ENCODE peak calls at places on chromosomes 12 and 14, in ten cellular contexts. F, U, Z, C, X, B, W, J, O and Y are unnamed samples.

GRCh38 chr12:32039341-32039740 is 67.3 kb upstream of the BICD1 start:
- DNase-seq in F (no peak), U (no peak), Z (no peak), C (no peak), X (no peak), B (peak), W (no peak), J (no peak), O (peak), Y (no peak)

GRCh38 chr14:49769171-49769570 is 1.2 kb downstream of the KLHDC2 start:
- DNase-seq in F (no peak), U (no peak), Z (no peak), C (peak), X (no peak), B (peak), W (no peak), J (no peak), O (no peak), Y (no peak)

GRCh38 chr14:91114079-91115065 is 499 bp downstream of the DGLUCY start:
- DNase-seq in F (no peak), U (no peak), Z (peak), C (peak), X (peak), B (peak), W (peak), J (no peak), O (peak), Y (peak)

GRCh38 chr12:6332459-6332858 is 9.4 kb downstream of the TNFRSF1A start:
- DNase-seq in F (no peak), U (no peak), Z (no peak), C (no peak), X (no peak), B (peak), W (no peak), J (no peak), O (no peak), Y (no peak)

GRCh38 chr12:79020106-79020505 is 155.5 kb downstream of the SYT1 start:
- DNase-seq in F (no peak), U (no peak), Z (no peak), C (no peak), X (no peak), B (peak), W (no peak), J (no peak), O (no peak), Y (no peak)

GRCh38 chr12:52721838-52722470 is 18.6 kb upstream of the KRT77 start:
- DNase-seq in F (no peak), U (no peak), Z (no peak), C (no peak), X (no peak), B (no peak), W (no peak), J (no peak), O (no peak), Y (no peak)

GRCh38 chr14:52079239-52079956 is 10.5 kb upstream of the NID2 start:
- DNase-seq in F (peak), U (no peak), Z (no peak), C (no peak), X (no peak), B (peak), W (no peak), J (no peak), O (no peak), Y (no peak)

GRCh38 chr12:56321027-56321426 is 5.2 kb upstream of the CNPY2 start:
- DNase-seq in F (no peak), U (no peak), Z (no peak), C (no peak), X (no peak), B (peak), W (no peak), J (no peak), O (no peak), Y (no peak)

GRCh38 chr12:68349921-68350606 is 17.9 kb upstream of the MDM1 start:
- DNase-seq in F (no peak), U (no peak), Z (no peak), C (no peak), X (no peak), B (no peak), W (no peak), J (no peak), O (no peak), Y (no peak)

GRCh38 chr14:105850853-105851581 is 324.6 kb downstream of the TMEM121 start:
- DNase-seq in F (no peak), U (no peak), Z (peak), C (no peak), X (no peak), B (no peak), W (no peak), J (no peak), O (peak), Y (no peak)

GRCh38 chr12:99706736-99707473 is 59.4 kb downstream of the GARIN6 start:
- DNase-seq in F (no peak), U (no peak), Z (no peak), C (no peak), X (no peak), B (no peak), W (no peak), J (no peak), O (no peak), Y (no peak)

GRCh38 chr12:229441-230191 is 15.7 kb upstream of the SLC6A12 start:
- DNase-seq in F (no peak), U (no peak), Z (no peak), C (no peak), X (no peak), B (no peak), W (no peak), J (peak), O (no peak), Y (no peak)

GRCh38 chr14:59268858-59269257 is 80.4 kb downstream of the DAAM1 start:
- DNase-seq in F (no peak), U (no peak), Z (no peak), C (no peak), X (no peak), B (peak), W (no peak), J (no peak), O (no peak), Y (no peak)

GRCh38 chr14:77000340-77001235 is 27.9 kb downstream of the IRF2BPL start:
- DNase-seq in F (no peak), U (peak), Z (no peak), C (no peak), X (no peak), B (peak), W (no peak), J (no peak), O (peak), Y (peak)

GRCh38 chr12:131455581-131456110 is 255.2 kb upstream of the SFSWAP start:
- DNase-seq in F (no peak), U (no peak), Z (no peak), C (no peak), X (no peak), B (no peak), W (no peak), J (no peak), O (no peak), Y (no peak)

GRCh38 chr14:24261256-24261968 is 1.6 kb downstream of the TGM1 start:
- DNase-seq in F (no peak), U (no peak), Z (no peak), C (no peak), X (no peak), B (no peak), W (no peak), J (no peak), O (no peak), Y (no peak)

GRCh38 chr14:24264298-24264697 is 1.3 kb upstream of the TGM1 start:
- DNase-seq in F (no peak), U (no peak), Z (no peak), C (no peak), X (no peak), B (no peak), W (no peak), J (no peak), O (no peak), Y (no peak)

GRCh38 chr14:24261969-24262327 is 1.0 kb downstream of the TGM1 start:
- DNase-seq in F (no peak), U (no peak), Z (no peak), C (no peak), X (no peak), B (no peak), W (no peak), J (no peak), O (no peak), Y (no peak)

GRCh38 chr14:24263848-24264247 is 871 bp upstream of the TGM1 start:
- DNase-seq in F (no peak), U (no peak), Z (no peak), C (no peak), X (no peak), B (no peak), W (no peak), J (no peak), O (no peak), Y (no peak)

GRCh38 chr14:24262821-24263733 is at the start of gene TGM1:
- DNase-seq in F (no peak), U (no peak), Z (no peak), C (no peak), X (no peak), B (no peak), W (no peak), J (no peak), O (no peak), Y (no peak)
- TF ChIP-seq POLR2A in F (no peak), U (no peak), Z (no peak), C (no peak), X (no peak), B (no peak), W (no peak), J (no peak), O (no peak), Y (no peak)

GRCh38 chr12:19273482-19274330 is 144.2 kb downstream of the PLEKHA5 start:
- DNase-seq in F (no peak), U (peak), Z (peak), C (peak), X (peak), B (peak), W (peak), J (no peak), O (peak), Y (no peak)
- H3K4me3 ChIP-seq in F (no peak), U (no peak), Z (no peak), C (no peak), X (peak), B (no peak), W (no peak), J (no peak), O (no peak), Y (no peak)

DNA sequence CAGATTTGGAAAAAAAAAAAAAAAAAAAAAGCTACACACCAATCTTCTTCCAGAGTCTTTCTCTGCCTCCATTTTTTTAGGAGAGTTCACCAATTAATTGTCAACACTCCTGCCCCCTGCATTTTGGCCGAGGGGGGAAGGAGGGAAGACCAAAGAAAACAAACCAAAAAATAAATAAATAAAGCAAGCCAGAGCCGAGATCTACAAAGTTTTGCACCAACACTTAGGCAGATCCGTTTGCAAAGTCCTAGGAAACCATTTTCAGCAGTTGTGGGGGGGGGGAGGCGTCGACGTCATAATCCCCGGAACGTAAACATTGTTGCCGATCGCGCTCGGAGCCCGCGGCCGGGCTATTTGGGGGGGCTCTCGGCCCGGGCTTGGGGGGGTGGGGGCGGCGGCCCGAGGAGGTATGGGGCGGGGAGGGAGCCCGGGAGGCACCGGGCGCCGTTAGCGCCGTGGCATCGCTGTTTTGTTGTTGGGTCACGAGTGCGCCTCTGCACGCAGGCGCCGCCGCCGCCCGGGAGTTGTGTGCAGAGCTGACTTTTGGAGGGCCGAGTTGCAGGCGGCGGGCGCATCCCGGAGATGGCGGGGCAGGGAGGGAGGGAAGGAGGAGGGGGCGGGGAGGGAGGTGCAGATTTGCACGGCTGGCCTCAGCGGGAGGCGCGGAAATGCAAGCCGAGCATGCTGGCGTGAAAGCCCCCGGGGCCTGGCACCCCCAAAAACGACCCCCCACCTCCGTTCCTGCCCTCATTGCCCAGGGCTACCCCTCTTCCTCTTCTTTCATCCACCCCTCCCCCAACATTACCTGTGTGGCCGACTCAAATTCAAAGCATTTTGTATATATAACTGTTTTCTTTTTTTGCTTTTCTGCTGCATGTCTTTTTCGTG is 598 bp downstream of the KDM2B start:
- DNase-seq in F (peak), U (peak), Z (peak), C (peak), X (no peak), B (peak), W (peak), J (no peak), O (peak), Y (peak)
- TF ChIP-seq POLR2A in F (no peak), U (no peak), Z (no peak), C (no peak), X (no peak), B (no peak), W (no peak), J (no peak), O (no peak), Y (no peak)

GRCh38 chr12:92543359-92543758 is 159.4 kb upstream of the PLEKHG7 start:
- DNase-seq in F (no peak), U (no peak), Z (no peak), C (peak), X (no peak), B (no peak), W (no peak), J (no peak), O (no peak), Y (no peak)
- H3K4me3 ChIP-seq in F (no peak), U (no peak), Z (no peak), C (no peak), X (no peak), B (no peak), W (no peak), J (no peak), O (no peak), Y (no peak)

GRCh38 chr12:115470526-115470925 is 786.6 kb upstream of the TBX3 start:
- DNase-seq in F (no peak), U (no peak), Z (peak), C (no peak), X (no peak), B (no peak), W (no peak), J (no peak), O (no peak), Y (no peak)
- TF ChIP-seq POLR2A in F (no peak), U (no peak), Z (peak), C (no peak), X (no peak), B (no peak), W (no peak), J (no peak), O (no peak), Y (no peak)

GRCh38 chr12:8014836-8015235 is 17.7 kb upstream of the FOXJ2 start:
- DNase-seq in F (no peak), U (no peak), Z (no peak), C (no peak), X (no peak), B (no peak), W (no peak), J (no peak), O (no peak), Y (no peak)

DNA sequence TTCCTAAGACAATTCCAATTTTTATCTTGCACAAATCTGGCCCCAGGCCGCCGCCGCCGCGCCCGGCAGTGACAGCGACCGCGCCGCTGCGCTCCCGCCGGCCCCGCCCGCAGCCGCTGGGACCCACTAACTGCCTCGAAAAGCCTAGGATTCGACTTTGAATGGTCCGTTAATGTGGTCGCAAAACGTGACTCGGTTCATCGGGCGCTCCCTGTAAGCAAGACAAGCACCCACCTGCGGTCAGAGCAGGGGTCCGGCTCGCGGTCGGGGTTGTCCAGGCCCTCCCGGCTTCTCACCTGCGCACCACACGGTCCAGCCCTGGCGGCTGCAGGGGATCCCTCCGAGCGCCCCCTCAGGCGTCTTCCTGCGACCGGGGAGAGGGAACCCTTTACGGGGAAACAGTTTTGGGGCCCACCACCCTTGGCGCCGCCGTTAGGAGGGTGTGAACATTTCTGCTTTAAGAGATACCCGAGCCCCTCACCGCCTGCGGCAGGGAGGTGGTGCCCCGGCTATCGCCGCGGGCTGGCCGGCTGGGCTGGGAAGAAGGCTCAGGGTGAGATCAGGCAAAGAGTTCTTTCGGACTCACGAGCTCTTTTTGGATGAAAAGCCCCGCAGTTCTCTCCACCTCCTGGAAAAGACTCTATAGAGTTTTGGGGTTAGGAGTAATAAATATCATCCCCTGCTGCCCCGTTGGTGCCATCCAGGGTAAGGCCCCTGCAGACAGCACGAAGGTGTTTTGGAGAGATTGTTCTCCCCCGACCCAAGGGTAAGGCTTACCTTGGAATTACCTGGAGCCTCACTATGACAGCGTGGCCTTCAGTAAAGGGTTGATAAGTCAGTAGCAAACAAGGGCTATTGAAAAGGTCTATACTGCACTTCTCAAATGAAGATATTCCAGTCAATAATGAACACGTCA is 13.6 kb upstream of the FOXJ2 start:
- DNase-seq in F (no peak), U (no peak), Z (no peak), C (no peak), X (peak), B (no peak), W (no peak), J (no peak), O (no peak), Y (no peak)
- H3K4me3 ChIP-seq in F (peak), U (peak), Z (peak), C (peak), X (peak), B (peak), W (peak), J (peak), O (no peak), Y (peak)

DNA sequence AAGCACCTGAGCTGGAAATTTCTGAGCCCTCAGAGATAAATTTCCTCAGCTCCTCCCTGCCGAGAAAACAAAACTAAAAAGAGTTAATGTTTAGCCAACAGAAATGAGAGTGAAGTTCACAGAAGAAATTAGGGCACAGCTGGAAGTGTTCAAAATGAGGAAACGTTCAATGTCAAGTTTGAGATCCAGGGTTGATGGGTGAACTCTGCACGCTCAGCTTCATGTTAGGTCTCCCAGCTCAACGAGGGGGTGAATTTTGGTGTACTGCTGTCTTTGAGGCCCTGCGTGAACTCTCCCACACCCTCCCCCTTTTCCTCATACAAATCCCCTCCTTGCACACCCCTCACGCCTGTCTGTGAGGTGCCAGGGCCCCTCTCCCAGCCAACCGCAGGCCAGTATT is 13.3 kb upstream of the OAS3 start:
- DNase-seq in F (no peak), U (no peak), Z (no peak), C (no peak), X (no peak), B (no peak), W (no peak), J (peak), O (no peak), Y (no peak)
- TF ChIP-seq POLR2A in F (no peak), U (no peak), Z (no peak), C (no peak), X (no peak), B (no peak), W (no peak), J (no peak), O (no peak), Y (no peak)

DNA sequence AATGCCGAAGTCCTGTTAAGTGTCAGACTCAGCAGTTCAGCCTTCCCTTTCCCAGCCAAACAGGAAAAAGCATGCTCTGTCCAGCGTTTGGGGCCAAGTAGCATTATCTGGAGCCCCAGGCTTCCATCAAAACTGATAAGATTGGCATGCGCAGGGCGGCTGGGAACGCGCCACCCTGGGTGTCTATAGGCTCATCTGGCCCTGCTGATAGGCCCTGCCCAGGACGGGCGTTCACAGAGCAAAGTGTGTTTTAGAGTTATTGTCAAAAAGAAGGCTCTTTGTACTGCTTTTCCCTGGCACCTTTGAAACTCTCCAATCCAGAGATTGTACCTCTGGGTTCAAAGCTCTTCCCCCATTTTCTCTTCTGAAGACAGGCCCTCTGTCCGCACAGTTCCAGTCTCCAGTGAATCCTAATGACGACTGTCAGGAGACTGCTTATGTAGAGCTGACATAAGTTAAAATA is at the start of gene ART4:
- DNase-seq in F (no peak), U (peak), Z (no peak), C (no peak), X (no peak), B (no peak), W (no peak), J (no peak), O (no peak), Y (no peak)
- H3K4me3 ChIP-seq in F (no peak), U (peak), Z (no peak), C (no peak), X (no peak), B (no peak), W (no peak), J (no peak), O (no peak), Y (no peak)